ENCODE peak calls at places on chromosomes 6 and 20, in nine cellular contexts. Y, R, A, O, U, K, H, F and E are unnamed samples.

GRCh38 chr6:55704421-55704820 is 125.4 kb upstream of the HMGCLL1 start:
- DNase-seq in Y (no peak), R (peak; percentile 90), A (no peak), O (no peak), U (no peak), K (no peak), H (peak; percentile 75), F (no peak), E (no peak)

GRCh38 chr6:151690303-151690702 is 117.2 kb upstream of the ESR1 start:
- DNase-seq in Y (no peak), R (peak; percentile 57), A (no peak), O (no peak), U (no peak), K (no peak), H (peak; percentile 62), F (no peak), E (no peak)

GRCh38 chr20:61948586-61949362 is 116.9 kb downstream of the TAF4 start:
- DNase-seq in Y (peak; percentile 1), R (no peak), A (peak; percentile 6), O (no peak), U (peak; percentile 36), K (no peak), H (no peak), F (no peak), E (no peak)

GRCh38 chr6:113879186-113880096 is 22.3 kb downstream of the MARCKS start:
- DNase-seq in Y (no peak), R (peak; percentile 78), A (no peak), O (peak; percentile 76), U (no peak), K (peak; percentile 63), H (peak; percentile 85), F (no peak), E (no peak)

GRCh38 chr6:54730767-54731665 is 115.6 kb upstream of the FAM83B start:
- DNase-seq in Y (peak; percentile 28), R (no peak), A (no peak), O (peak; percentile 49), U (no peak), K (no peak), H (no peak), F (no peak), E (no peak)

GRCh38 chr20:24663496-24663895 is 194.1 kb downstream of the SYNDIG1 start:
- DNase-seq in Y (no peak), R (no peak), A (no peak), O (no peak), U (no peak), K (no peak), H (no peak), F (no peak), E (no peak)

GRCh38 chr6:50952092-50952932 is 133.6 kb downstream of the TFAP2B start:
- DNase-seq in Y (no peak), R (peak; percentile 1), A (no peak), O (no peak), U (no peak), K (no peak), H (no peak), F (no peak), E (no peak)

GRCh38 chr6:21742238-21742660 is 148.7 kb downstream of the SOX4 start:
- DNase-seq in Y (no peak), R (peak; percentile 88), A (no peak), O (no peak), U (no peak), K (no peak), H (peak; percentile 94), F (no peak), E (no peak)

GRCh38 chr6:130365166-130366010 is 429 bp upstream of the TMEM200A start:
- DNase-seq in Y (peak; percentile 83), R (peak; percentile 63), A (peak; percentile 39), O (peak; percentile 74), U (peak; percentile 73), K (peak; percentile 55), H (peak; percentile 58), F (no peak), E (peak; percentile 50)

GRCh38 chr6:21001736-21002135 is 467.5 kb downstream of the CDKAL1 start:
- DNase-seq in Y (no peak), R (peak; percentile 21), A (no peak), O (no peak), U (no peak), K (no peak), H (peak; percentile 23), F (no peak), E (no peak)

GRCh38 chr6:66897576-66897975 is 1190.5 kb upstream of the EYS start:
- DNase-seq in Y (no peak), R (peak; percentile 58), A (no peak), O (no peak), U (no peak), K (no peak), H (peak; percentile 86), F (no peak), E (no peak)

GRCh38 chr6:36290668-36291620 is 21.1 kb downstream of the PNPLA1 start:
- DNase-seq in Y (peak; percentile 50), R (peak; percentile 66), A (no peak), O (peak; percentile 88), U (no peak), K (peak; percentile 60), H (peak; percentile 62), F (no peak), E (no peak)

GRCh38 chr20:50774515-50774914 is 20.3 kb upstream of the BCAS4 start:
- DNase-seq in Y (no peak), R (no peak), A (no peak), O (no peak), U (peak; percentile 5), K (no peak), H (no peak), F (no peak), E (no peak)

GRCh38 chr6:90790058-90790457 is 203.2 kb upstream of the MAP3K7 start:
- DNase-seq in Y (no peak), R (peak; percentile 11), A (no peak), O (no peak), U (no peak), K (no peak), H (no peak), F (no peak), E (no peak)

GRCh38 chr6:106145741-106146227 is 59.6 kb downstream of the PRDM1 start:
- DNase-seq in Y (no peak), R (peak; percentile 33), A (no peak), O (no peak), U (no peak), K (no peak), H (peak; percentile 32), F (no peak), E (no peak)

GRCh38 chr6:33205172-33206026 is 944 bp downstream of the HSD17B8 start:
- DNase-seq in Y (no peak), R (peak; percentile 44), A (no peak), O (no peak), U (no peak), K (no peak), H (peak; percentile 71), F (peak; percentile 59), E (no peak)

GRCh38 chr6:8085053-8085511 is 17.3 kb downstream of the EEF1E1 start:
- DNase-seq in Y (no peak), R (peak; percentile 96), A (no peak), O (no peak), U (no peak), K (no peak), H (peak; percentile 96), F (no peak), E (no peak)

GRCh38 chr6:105600342-105601293 is 197.7 kb upstream of the PREP start:
- DNase-seq in Y (no peak), R (peak; percentile 93), A (no peak), O (no peak), U (no peak), K (no peak), H (peak; percentile 99), F (no peak), E (no peak)

GRCh38 chr6:102798631-102799030 is 1405.1 kb downstream of the GRIK2 start:
- DNase-seq in Y (no peak), R (no peak), A (no peak), O (no peak), U (peak; percentile 30), K (no peak), H (no peak), F (no peak), E (no peak)
- TF ChIP-seq CTCF in Y (no peak), R (no peak), A (no peak), O (no peak), U (no peak), K (no peak), H (no peak), F (no peak), E (no peak)

DNA sequence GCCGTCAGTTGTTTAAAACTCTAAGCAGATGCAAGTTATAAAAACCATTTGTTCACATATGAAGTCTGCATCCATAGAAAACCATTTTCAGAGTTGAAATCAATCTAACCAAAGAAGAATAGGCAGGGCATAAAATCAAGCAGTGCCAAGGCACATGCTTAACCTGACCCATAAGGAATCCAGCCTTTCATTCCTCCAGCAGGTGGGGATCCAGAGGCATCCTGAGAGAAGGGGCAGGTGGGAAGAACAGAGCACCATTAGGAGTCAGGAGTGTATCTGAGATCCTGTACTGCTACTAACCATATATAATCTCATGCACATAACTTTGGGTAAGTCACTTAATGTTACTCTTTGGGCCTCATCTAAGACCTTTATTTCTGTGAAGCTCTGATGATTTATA is 29.4 kb upstream of the FOXO3 start:
- DNase-seq in Y (no peak), R (no peak), A (no peak), O (no peak), U (no peak), K (no peak), H (no peak), F (no peak), E (no peak)
- TF ChIP-seq CTCF in Y (no peak), R (no peak), A (no peak), O (no peak), U (no peak), K (no peak), H (no peak), F (no peak), E (no peak)

GRCh38 chr6:37607949-37608348 is 89.7 kb downstream of the MDGA1 start:
- DNase-seq in Y (no peak), R (peak; percentile 22), A (no peak), O (no peak), U (no peak), K (no peak), H (peak; percentile 22), F (no peak), E (no peak)
- TF ChIP-seq CTCF in Y (no peak), R (peak; percentile 61), A (no peak), O (no peak), U (peak; percentile 10), K (no peak), H (peak; percentile 61), F (no peak), E (no peak)

GRCh38 chr20:32472581-32473207 is 112.4 kb downstream of the NOL4L start:
- DNase-seq in Y (no peak), R (no peak), A (no peak), O (no peak), U (no peak), K (no peak), H (no peak), F (no peak), E (no peak)

GRCh38 chr20:32468860-32469259 is 110.7 kb downstream of the ASXL1 start:
- DNase-seq in Y (no peak), R (no peak), A (peak; percentile 4), O (no peak), U (no peak), K (no peak), H (no peak), F (no peak), E (no peak)

GRCh38 chr20:32470940-32471339 is 112.8 kb downstream of the ASXL1 start:
- DNase-seq in Y (no peak), R (no peak), A (no peak), O (no peak), U (no peak), K (no peak), H (no peak), F (no peak), E (no peak)

GRCh38 chr20:32468313-32468640 is 110.1 kb downstream of the ASXL1 start:
- DNase-seq in Y (peak; percentile 63), R (no peak), A (peak; percentile 2), O (no peak), U (no peak), K (no peak), H (no peak), F (no peak), E (no peak)

GRCh38 chr20:32470025-32470861 is 112.1 kb downstream of the ASXL1 start:
- DNase-seq in Y (peak; percentile 64), R (peak; percentile 75), A (peak; percentile 69), O (peak; percentile 61), U (peak; percentile 75), K (peak; percentile 53), H (peak; percentile 62), F (no peak), E (no peak)
- TF ChIP-seq CTCF in Y (peak; percentile 33), R (peak; percentile 41), A (peak; percentile 22), O (peak; percentile 46), U (peak; percentile 53), K (peak; percentile 59), H (peak; percentile 40), F (peak; percentile 87), E (no peak)